ENCODE peak calls at places on chromosomes 16 and 17, in five cellular contexts. A is sciatic nerve; S is tibial artery; M is CD4-positive, alpha-beta memory T cell; Y is amniotic stem cell. Q is an unnamed sample.
A peak's percentile ranks its signal among the peaks of the same experiment; 100 is the strongest.

GRCh38 chr17:82367724-82368524 is 3.6 kb upstream of the UTS2R start:
- DNase-seq in Y (no peak), S (no peak), M (no peak), A (no peak), Q (no peak)

GRCh38 chr17:2386400-2387085 is 14.3 kb downstream of the MNT start:
- DNase-seq in A (no peak), M (no peak), S (no peak), Y (no peak), Q (no peak)

GRCh38 chr17:15651583-15652110 is 32.1 kb upstream of the FBXW10B start:
- DNase-seq in Y (peak; percentile 96), A (peak; percentile 92), M (peak; percentile 11), S (peak; percentile 96), Q (no peak)

GRCh38 chr16:13919330-13919682 is 648 bp upstream of the ERCC4 start:
- DNase-seq in A (no peak), S (no peak), M (peak; percentile 56), Y (no peak), Q (no peak)

GRCh38 chr17:65078441-65079160 is 22.1 kb upstream of the GNA13 start:
- DNase-seq in S (no peak), M (no peak), Y (no peak), A (no peak), Q (no peak)

GRCh38 chr16:11700264-11701029 is 32.2 kb downstream of the SNN start:
- DNase-seq in A (no peak), S (no peak), M (no peak), Y (no peak), Q (no peak)

GRCh38 chr17:28457890-28458289 is 15.6 kb upstream of the SLC13A2 start:
- DNase-seq in A (no peak), M (no peak), S (no peak), Y (no peak), Q (no peak)

GRCh38 chr17:41810659-41811548 is 845 bp downstream of the P3H4 start:
- DNase-seq in Y (no peak), S (no peak), M (no peak), A (no peak), Q (no peak)

GRCh38 chr16:50709061-50709695 is 15.8 kb downstream of the NOD2 start:
- DNase-seq in A (no peak), M (no peak), S (no peak), Y (no peak), Q (no peak)

Q was measured in effector memory CD4-positive, alpha-beta T cell.